ENCODE peak calls at places on chromosome 1, in four cellular contexts. M is GM23338, U is pancreas, A is neuronal stem cell. X is an unnamed sample. For H3K27me3 and H3K36me3, the result is how much of the 10 kb centered on the place peaks cover.

GRCh38 chr1:154895779-154896178 is 25.7 kb upstream of the KCNN3 start:
- DNase-seq in M (no peak), U (no peak), A (no peak), X (no peak)

GRCh38 chr1:194339451-194339850 is 1153.0 kb upstream of the B3GALT2 start:
- DNase-seq in M (no peak), U (no peak), A (no peak), X (no peak)

GRCh38 chr1:39317910-39318633 is 113.6 kb downstream of the MACF1 start:
- DNase-seq in M (no peak), U (no peak), A (no peak), X (no peak)

GRCh38 chr1:156641761-156642264 is at the start of gene BCAN:
- DNase-seq in M (peak), U (no peak), A (no peak), X (peak)

GRCh38 chr1:15259608-15260007 is 12.6 kb downstream of the FHAD1 start:
- DNase-seq in M (peak), U (no peak), A (no peak), X (no peak)

GRCh38 chr1:44616991-44617702 is 57.1 kb downstream of the TMEM53 start:
- DNase-seq in M (peak), U (peak), A (no peak), X (peak)

GRCh38 chr1:183404456-183404855 is 13.7 kb downstream of the NMNAT2 start:
- DNase-seq in M (no peak), U (no peak), A (no peak), X (no peak)

GRCh38 chr1:207124389-207124788 is 20.4 kb downstream of the C4BPA start:
- DNase-seq in M (no peak), U (no peak), A (no peak), X (no peak)

GRCh38 chr1:101207891-101208290 is 28.9 kb upstream of the S1PR1 start:
- DNase-seq in M (no peak), U (no peak), A (no peak), X (no peak)

GRCh38 chr1:151012684-151013471 is 4.6 kb downstream of the PRUNE1 start:
- DNase-seq in M (no peak), U (no peak), A (no peak), X (no peak)

GRCh38 chr1:39238476-39238875 is 34.0 kb downstream of the MACF1 start:
- DNase-seq in M (no peak), U (no peak), A (no peak), X (no peak)

GRCh38 chr1:62572476-62572875 is 24.8 kb upstream of the ANGPTL3 start:
- DNase-seq in M (no peak), U (no peak), A (no peak), X (no peak)

GRCh38 chr1:68291763-68292384 is 59.6 kb upstream of the WLS start:
- DNase-seq in M (peak), U (no peak), A (no peak), X (peak)

GRCh38 chr1:112849967-112850641 is 105.9 kb downstream of the SLC16A1 start:
- DNase-seq in M (peak), U (no peak), A (no peak), X (peak)

GRCh38 chr1:34156739-34157138 is 8.3 kb downstream of the CSMD2 start:
- DNase-seq in M (peak), U (no peak), A (no peak), X (peak)

GRCh38 chr1:25503551-25504426 is 39.6 kb upstream of the LDLRAP1 start:
- DNase-seq in M (peak), U (peak), A (no peak), X (peak)

GRCh38 chr1:159554681-159555080 is 18.9 kb upstream of the OR10J5 start:
- DNase-seq in M (no peak), U (no peak), A (no peak), X (no peak)

GRCh38 chr1:18901952-18902522 is 318 bp downstream of the ALDH4A1 start:
- DNase-seq in M (peak), U (no peak), A (peak), X (peak)

GRCh38 chr1:211825990-211826389 is 4.6 kb downstream of the LPGAT1 start:
- DNase-seq in M (no peak), U (no peak), A (no peak), X (no peak)

GRCh38 chr1:118264326-118264725 is 79.3 kb upstream of the SPAG17 start:
- DNase-seq in M (no peak), U (no peak), A (no peak), X (no peak)

GRCh38 chr1:228691926-228692325 is 43.4 kb upstream of the RHOU start:
- DNase-seq in M (peak), U (no peak), A (no peak), X (peak)

GRCh38 chr1:233708416-233708815 is 94.5 kb downstream of the KCNK1 start:
- DNase-seq in M (no peak), U (no peak), A (no peak), X (no peak)

GRCh38 chr1:109427171-109427467 is 871 bp upstream of the PSMA5 start:
- DNase-seq in M (no peak), U (no peak), A (no peak), X (no peak)

GRCh38 chr1:116243673-116244101 is 129.4 kb upstream of the ATP1A1 start:
- DNase-seq in M (no peak), U (no peak), A (no peak), X (no peak)

GRCh38 chr1:225543350-225543749 is 109.6 kb downstream of the ENAH start:
- DNase-seq in M (no peak), U (no peak), A (no peak), X (no peak)
- H3K4me3 ChIP-seq in M (no peak), U (no peak), A (no peak), X (no peak)

GRCh38 chr1:3616861-3617260 is 5.6 kb upstream of the MEGF6 start:
- DNase-seq in M (no peak), U (peak), A (no peak), X (no peak)
- H3K27me3 ChIP-seq in M (under half), U (under half), A (under half), X (under half)

GRCh38 chr1:2391385-2392070 is at the start of the genes MORN1 and RER1:
- DNase-seq in M (peak), U (peak), A (peak), X (peak)
- H3K36me3 ChIP-seq in M (under half), U (under half), A (under half), X (under half)

DNA sequence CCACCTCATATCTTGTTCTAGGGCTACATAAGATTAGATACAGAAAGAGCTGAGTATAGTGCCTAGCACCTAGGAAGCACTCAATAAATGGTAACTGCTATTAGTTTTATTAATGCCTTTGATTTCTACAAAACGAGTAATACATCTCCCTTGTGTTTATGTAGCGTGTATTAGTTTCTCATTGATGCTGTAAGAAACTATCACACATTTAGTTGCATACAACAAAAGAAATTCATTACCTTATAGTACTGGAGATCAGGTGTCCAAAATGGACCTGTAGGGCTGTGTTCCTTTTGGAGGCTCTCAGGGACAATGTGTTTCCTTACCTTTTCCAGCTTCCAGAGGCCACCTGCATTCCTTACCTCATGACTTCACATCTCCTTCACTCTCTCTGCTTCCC is 961 bp upstream of the ERO1B start:
- DNase-seq in M (peak), U (no peak), A (no peak), X (no peak)
- H3K4me3 ChIP-seq in M (peak), U (peak), A (no peak), X (peak)

DNA sequence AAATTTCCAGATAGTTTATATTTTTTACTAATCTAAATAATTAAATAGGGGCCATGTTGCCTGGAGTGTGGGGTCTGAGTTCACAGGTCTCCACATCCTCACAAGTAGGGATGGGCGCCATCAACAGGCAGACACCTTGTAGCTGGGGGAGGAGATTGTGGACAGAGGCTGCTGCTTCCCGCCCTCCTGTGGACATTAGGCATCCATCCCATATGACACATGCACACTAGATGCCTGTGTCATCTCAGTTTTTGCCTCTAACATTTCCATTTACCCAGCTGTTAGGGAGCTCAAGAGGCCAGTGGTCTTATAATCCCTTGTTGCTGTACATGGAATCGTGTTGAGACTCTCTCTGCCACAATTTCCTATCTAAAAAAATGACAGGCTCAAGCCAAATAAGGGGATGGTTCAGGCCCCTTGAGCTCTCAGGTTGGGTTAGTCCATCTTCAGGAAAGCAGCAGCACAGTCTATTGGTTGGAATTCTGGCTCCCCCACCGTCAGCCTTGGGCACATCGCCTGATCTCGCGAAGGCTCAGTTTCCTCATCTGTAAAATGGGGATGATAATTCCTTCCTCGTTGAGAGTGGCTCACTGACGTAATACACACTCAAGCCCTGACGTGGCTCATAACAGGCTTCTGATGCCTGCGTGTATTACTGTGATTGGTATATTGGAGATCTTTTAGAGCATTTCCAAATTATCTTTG is 13.6 kb downstream of the LHX4 start:
- DNase-seq in M (peak), U (no peak), A (no peak), X (no peak)
- H3K27me3 ChIP-seq in M (under half), U (under half), A (under half), X (under half)

GRCh38 chr1:20449736-20450311 is 36.2 kb downstream of the CAMK2N1 start:
- DNase-seq in M (no peak), U (no peak), A (no peak), X (no peak)
- H3K36me3 ChIP-seq in M (under half), U (under half), A (under half), X (under half)

DNA sequence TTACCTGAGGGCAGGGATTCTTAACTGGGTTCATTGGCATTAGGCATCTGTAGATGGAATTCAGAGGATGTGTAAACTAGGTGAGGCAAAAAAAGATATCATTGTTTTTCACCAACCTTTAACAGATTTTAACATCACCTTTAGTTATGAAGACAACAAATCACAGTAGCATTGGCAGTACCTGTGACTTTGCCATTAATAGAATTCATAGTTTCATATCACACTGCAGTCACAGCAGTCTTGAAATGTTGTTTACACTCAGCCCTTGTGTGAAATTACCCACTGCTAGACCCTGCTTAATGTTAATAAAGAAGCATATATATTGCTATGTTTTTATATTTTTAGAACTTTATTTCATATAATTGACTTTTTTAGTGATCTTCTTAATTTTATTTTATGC is 1.7 kb upstream of the INAVA start:
- DNase-seq in M (no peak), U (no peak), A (no peak), X (no peak)
- H3K4me3 ChIP-seq in M (peak), U (no peak), A (peak), X (no peak)

GRCh38 chr1:110617589-110617988 is 11.4 kb upstream of the KCNA2 start:
- DNase-seq in M (no peak), U (no peak), A (no peak), X (no peak)

GRCh38 chr1:110617116-110617515 is 11.0 kb upstream of the KCNA2 start:
- DNase-seq in M (no peak), U (no peak), A (no peak), X (no peak)

GRCh38 chr1:110619412-110620249 is 13.5 kb upstream of the KCNA2 start:
- DNase-seq in M (peak), U (peak), A (peak), X (peak)

GRCh38 chr1:110620250-110620615 is 14.1 kb upstream of the KCNA2 start:
- DNase-seq in M (no peak), U (no peak), A (no peak), X (no peak)

GRCh38 chr1:110618668-110619067 is 12.5 kb upstream of the KCNA2 start:
- DNase-seq in M (no peak), U (no peak), A (no peak), X (no peak)
- H3K27me3 ChIP-seq in M (under half), U (under half), A (under half), X (under half)

DNA sequence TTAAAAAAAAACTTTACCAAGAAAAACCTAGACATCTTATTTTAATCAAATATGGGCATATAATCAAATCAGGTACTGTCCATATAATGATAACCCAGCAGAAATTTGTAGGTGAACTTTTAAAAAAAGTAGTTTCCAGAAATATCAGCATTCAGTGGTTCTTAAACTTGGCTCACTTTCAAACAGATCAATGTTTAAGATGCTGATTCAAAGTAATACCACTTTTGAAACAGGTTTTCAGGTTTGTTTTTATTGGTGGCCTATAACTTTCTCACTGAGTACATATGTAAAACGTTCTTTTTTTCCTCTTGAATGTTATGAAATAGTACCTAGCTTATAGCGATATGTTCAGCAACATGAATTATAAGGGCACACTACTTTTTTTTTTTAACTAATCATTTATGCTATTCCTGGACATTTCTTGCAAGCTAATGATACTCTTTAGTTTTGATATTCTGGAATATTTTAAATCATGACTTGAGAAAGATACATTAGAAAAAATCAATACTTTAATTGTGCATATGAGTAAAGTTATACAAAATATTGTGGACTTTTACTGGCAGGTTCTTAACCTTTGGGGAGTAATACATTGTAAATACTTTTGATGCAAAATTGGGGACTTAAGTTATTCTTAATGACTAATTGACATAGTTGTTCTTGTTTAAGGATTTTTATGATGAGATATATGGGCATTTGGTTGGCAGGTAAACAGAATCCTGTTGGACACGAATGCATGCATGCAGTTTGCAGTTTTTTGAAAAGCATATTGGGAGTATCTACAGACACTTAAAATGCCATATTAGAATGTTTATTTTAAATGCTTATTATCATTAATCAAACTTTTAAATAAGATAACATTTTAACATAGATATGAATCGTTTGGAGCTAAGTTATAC is 3.1 kb downstream of the NFIA start:
- DNase-seq in M (no peak), U (no peak), A (no peak), X (no peak)
- H3K36me3 ChIP-seq in M (under half), U (under half), A (under half), X (under half)

GRCh38 chr1:21620011-21620410 is 49.1 kb downstream of the RAP1GAP start:
- DNase-seq in M (no peak), U (peak), A (no peak), X (peak)

GRCh38 chr1:21618059-21618458 is 51.1 kb downstream of the RAP1GAP start:
- DNase-seq in M (no peak), U (peak), A (no peak), X (no peak)

GRCh38 chr1:21620461-21620860 is 48.7 kb downstream of the RAP1GAP start:
- DNase-seq in M (no peak), U (peak), A (no peak), X (no peak)

GRCh38 chr1:21621051-21621450 is 48.1 kb downstream of the RAP1GAP start:
- DNase-seq in M (no peak), U (peak), A (no peak), X (no peak)

DNA sequence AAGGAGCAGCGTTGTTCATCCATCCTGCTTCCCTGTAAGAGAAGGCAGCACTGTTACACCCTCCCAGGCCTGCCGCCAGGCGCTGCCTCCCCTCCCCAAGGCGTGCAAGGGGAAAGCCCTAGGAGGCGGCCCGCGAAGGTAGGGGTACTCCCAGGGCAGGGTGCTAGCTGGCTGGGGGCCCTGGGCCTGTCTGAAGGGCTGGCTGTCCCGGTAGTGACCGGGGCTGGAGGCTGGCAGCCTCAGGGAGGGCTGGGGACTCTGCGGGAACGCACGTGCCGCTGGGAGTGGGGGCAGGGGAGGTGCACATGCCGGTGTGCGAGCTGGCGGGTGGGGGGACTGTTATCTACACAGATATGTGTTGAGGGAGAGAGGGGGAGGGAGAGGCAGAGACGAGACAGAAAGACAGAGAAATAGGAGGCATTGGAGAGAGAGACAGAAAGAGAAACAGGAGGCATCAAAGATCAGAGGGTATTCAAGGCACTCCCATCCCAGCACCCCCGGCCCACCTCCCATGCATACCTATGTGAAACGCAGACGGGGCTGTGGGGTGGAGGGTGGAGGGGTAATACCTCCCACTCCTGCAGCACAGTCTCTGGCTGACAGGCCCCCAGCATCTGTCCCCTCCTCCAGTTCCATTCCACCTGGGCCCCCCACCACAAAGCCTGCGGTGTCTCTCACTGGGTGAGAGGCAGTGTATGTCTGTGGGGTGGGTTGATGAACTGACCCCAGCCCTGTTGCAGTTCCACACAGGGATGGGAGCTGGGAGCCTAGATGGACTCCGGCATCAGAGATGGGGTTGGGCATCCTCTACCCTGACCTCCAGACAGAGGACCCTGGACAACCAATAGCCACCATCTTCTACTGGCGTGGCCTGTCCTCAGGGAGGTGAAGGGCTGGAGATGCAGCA is 49.9 kb downstream of the RAP1GAP start:
- DNase-seq in M (peak), U (peak), A (no peak), X (peak)
- H3K4me3 ChIP-seq in M (peak), U (peak), A (no peak), X (peak)

X was measured in H7.